ENCODE peak calls at places on chromosome 6, in eight cellular contexts. G is transverse colon, O is sigmoid colon, D is right lobe of liver, Q is left ventricle myocardium inferior, P is NT2/D1, U is psoas muscle, N is mesendoderm. S is an unnamed sample.

GRCh38 chr6:163186527-163186926 is 228.0 kb upstream of the QKI start:
- DNase-seq in P (no peak), U (no peak), O (no peak), G (no peak), Q (no peak), D (no peak), N (no peak), S (no peak)

GRCh38 chr6:170258395-170258794 is 32.5 kb downstream of the DLL1 start:
- DNase-seq in Q (no peak), D (peak; percentile 25), O (peak; percentile 60), P (no peak), G (no peak), U (no peak), N (no peak), S (no peak)

GRCh38 chr6:7107578-7108195 is at the start of gene RREB1:
- DNase-seq in Q (peak; percentile 57), O (peak; percentile 85), G (peak; percentile 67), P (no peak), N (peak; percentile 82), D (peak; percentile 80), U (peak; percentile 67), S (no peak)

GRCh38 chr6:121670511-121670910 is 235.1 kb downstream of the GJA1 start:
- DNase-seq in G (no peak), D (no peak), P (no peak), U (no peak), O (no peak), N (no peak), Q (no peak), S (no peak)

GRCh38 chr6:83047065-83047754 is 18.4 kb downstream of the UBE3D start:
- DNase-seq in D (no peak), Q (no peak), P (no peak), O (no peak), U (no peak), N (peak; percentile 86), G (no peak), S (no peak)

GRCh38 chr6:70520575-70520974 is 46.2 kb upstream of the SDHAF4 start:
- DNase-seq in D (no peak), P (no peak), O (no peak), Q (no peak), U (no peak), G (no peak), N (peak; percentile 16), S (no peak)

GRCh38 chr6:114941078-114941477 is 598.3 kb upstream of the HS3ST5 start:
- DNase-seq in U (no peak), N (peak; percentile 59), D (no peak), P (no peak), O (no peak), G (no peak), Q (no peak), S (no peak)

GRCh38 chr6:36349240-36349639 is 12.6 kb upstream of the BNIP5 start:
- DNase-seq in G (peak; percentile 75), N (no peak), Q (no peak), D (no peak), U (no peak), P (no peak), O (no peak), S (no peak)

GRCh38 chr6:29666826-29667130 is 9.9 kb downstream of the MOG start:
- DNase-seq in G (no peak), N (peak; percentile 75), Q (no peak), D (no peak), U (no peak), P (peak; percentile 64), O (no peak), S (no peak)

GRCh38 chr6:12288844-12289654 is 1.1 kb upstream of the EDN1 start:
- DNase-seq in O (no peak), G (peak; percentile 76), Q (peak; percentile 16), U (no peak), D (no peak), P (peak; percentile 56), N (peak; percentile 96), S (no peak)

GRCh38 chr6:46174904-46175303 is 4.1 kb upstream of the ENPP5 start:
- DNase-seq in U (no peak), P (no peak), N (no peak), O (no peak), G (no peak), D (no peak), Q (no peak), S (no peak)

GRCh38 chr6:40999498-41000070 is 39.4 kb downstream of the UNC5CL start:
- DNase-seq in O (peak; percentile 82), U (peak; percentile 49), Q (peak; percentile 56), P (peak; percentile 66), D (peak; percentile 71), N (peak; percentile 96), G (peak; percentile 49), S (peak; percentile 68)

GRCh38 chr6:110971458-110971857 is 10.4 kb upstream of the RPF2 start:
- DNase-seq in Q (no peak), P (no peak), O (no peak), U (no peak), D (no peak), G (no peak), N (no peak), S (no peak)

GRCh38 chr6:107611060-107611824 is 121.3 kb downstream of the SOBP start:
- DNase-seq in Q (no peak), P (peak; percentile 27), O (no peak), U (no peak), G (no peak), N (no peak), D (no peak), S (no peak)

DNA sequence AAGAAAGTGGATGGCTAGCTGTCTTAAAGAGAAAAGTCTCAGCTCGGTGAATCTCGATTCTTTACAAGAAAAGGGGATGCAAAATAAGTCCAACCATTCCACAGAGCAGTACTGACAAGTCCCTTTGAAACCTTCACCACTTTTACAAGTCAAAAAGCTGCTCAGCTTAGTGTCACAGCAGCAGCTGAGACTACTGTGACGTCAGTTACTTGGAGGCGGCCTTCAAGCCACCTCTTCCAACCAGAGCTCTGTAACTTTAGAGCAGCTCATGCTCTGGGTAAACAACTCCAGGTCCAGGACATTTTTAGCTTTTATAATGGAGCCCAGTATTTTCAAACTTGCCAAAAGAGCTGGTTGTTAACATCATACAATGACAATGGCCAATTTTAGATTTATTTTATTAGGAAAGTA is at the start of gene KIAA0408:
- DNase-seq in O (peak; percentile 95), N (peak; percentile 82), Q (peak; percentile 47), U (peak; percentile 52), D (no peak), G (peak; percentile 51), P (peak; percentile 23), S (no peak)
- H3K4me1 ChIP-seq in O (peaks cover 54% of the 10 kb centered on the region), N (no peaks in the 10 kb centered on the region), Q (peaks cover 6% of the 10 kb centered on the region), U (peaks cover 40% of the 10 kb centered on the region), D (peaks cover 19% of the 10 kb centered on the region), G (no peaks in the 10 kb centered on the region), P (no peaks in the 10 kb centered on the region), S (peaks cover 2% of the 10 kb centered on the region)

GRCh38 chr6:24334285-24334684 is 23.6 kb downstream of the DCDC2 start:
- DNase-seq in D (no peak), U (no peak), O (no peak), Q (no peak), P (no peak), N (no peak), G (no peak), S (no peak)

GRCh38 chr6:24340998-24341934 is 16.6 kb downstream of the DCDC2 start:
- DNase-seq in Q (no peak), N (no peak), D (no peak), U (no peak), G (no peak), P (no peak), O (no peak), S (no peak)

GRCh38 chr6:24344981-24345380 is 12.9 kb downstream of the DCDC2 start:
- DNase-seq in Q (no peak), U (no peak), O (no peak), G (no peak), P (no peak), N (no peak), D (no peak), S (no peak)

GRCh38 chr6:24339932-24340331 is 17.9 kb downstream of the DCDC2 start:
- DNase-seq in U (no peak), G (no peak), Q (no peak), D (no peak), P (no peak), O (no peak), N (no peak), S (no peak)
- H3K4me1 ChIP-seq in U (no peaks in the 10 kb centered on the region), G (no peaks in the 10 kb centered on the region), Q (no peaks in the 10 kb centered on the region), D (peaks cover 8% of the 10 kb centered on the region), P (no peaks in the 10 kb centered on the region), O (no peaks in the 10 kb centered on the region), N (no peaks in the 10 kb centered on the region), S (no peaks in the 10 kb centered on the region)

GRCh38 chr6:165059032-165059431 is 250.4 kb downstream of the C6orf118 start:
- DNase-seq in D (no peak), Q (no peak), N (no peak), U (no peak), O (no peak), P (no peak), G (no peak), S (no peak)
- H3K4me1 ChIP-seq in D (no peaks in the 10 kb centered on the region), Q (no peaks in the 10 kb centered on the region), N (no peaks in the 10 kb centered on the region), U (no peaks in the 10 kb centered on the region), O (no peaks in the 10 kb centered on the region), P (no peaks in the 10 kb centered on the region), G (no peaks in the 10 kb centered on the region), S (peaks cover 1% of the 10 kb centered on the region)

GRCh38 chr6:34338377-34338776 is 54.1 kb downstream of the NUDT3 start:
- DNase-seq in U (no peak), N (no peak), G (no peak), O (no peak), Q (no peak), P (no peak), D (no peak), S (no peak)
- H3K4me1 ChIP-seq in U (peaks cover 72% of the 10 kb centered on the region), N (peaks cover 9% of the 10 kb centered on the region), G (peaks cover 28% of the 10 kb centered on the region), O (peaks cover 59% of the 10 kb centered on the region), Q (peaks cover 84% of the 10 kb centered on the region), P (no peaks in the 10 kb centered on the region), D (no peaks in the 10 kb centered on the region), S (no peaks in the 10 kb centered on the region)

DNA sequence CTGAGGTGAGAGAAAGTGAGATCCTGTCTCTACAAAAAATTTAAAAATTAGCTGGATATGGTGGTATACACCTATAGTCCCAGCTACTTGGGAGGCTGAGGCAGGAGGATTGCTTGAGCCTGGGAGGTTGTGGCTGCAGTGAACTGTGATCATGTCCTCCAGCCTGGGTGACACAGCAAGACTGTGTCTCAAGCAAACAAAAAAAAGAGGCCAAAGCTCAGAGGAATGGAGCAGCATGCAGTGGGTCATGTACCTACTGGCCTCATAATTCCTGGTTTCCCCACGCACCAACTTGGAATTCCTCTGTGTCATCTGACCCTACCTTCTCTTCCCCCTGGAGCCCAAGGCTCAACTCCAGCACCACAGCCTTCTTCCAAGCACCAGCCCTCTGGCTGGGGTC is 15.1 kb upstream of the PLEKHG1 start:
- DNase-seq in Q (no peak), P (no peak), N (no peak), G (no peak), U (no peak), O (no peak), D (no peak), S (no peak)
- H3K4me1 ChIP-seq in Q (peaks cover 22% of the 10 kb centered on the region), P (no peaks in the 10 kb centered on the region), N (no peaks in the 10 kb centered on the region), G (no peaks in the 10 kb centered on the region), U (no peaks in the 10 kb centered on the region), O (no peaks in the 10 kb centered on the region), D (no peaks in the 10 kb centered on the region), S (no peaks in the 10 kb centered on the region)

S was measured in iPS DF 6.9.